ENCODE peak calls at places on chromosome 19, in four cellular contexts. One of them, this sample, is unnamed. For H3K9me2, the result is how much of the 10 kb centered on the place peaks cover.

GRCh38 chr19:55109527-55110291 is 7.7 kb downstream of the PPP1R12C start:
- DNase-seq in GM23248: no peak
- DNase-seq in GM23338: no peak
- DNase-seq in PC-3: no peak
- DNase-seq in this sample: peak

GRCh38 chr19:35327642-35328041 is 1.3 kb upstream of the CD22 start:
- DNase-seq in GM23248: no peak
- DNase-seq in GM23338: peak
- DNase-seq in PC-3: peak
- DNase-seq in this sample: no peak

GRCh38 chr19:29467824-29468401 is 57.9 kb upstream of the VSTM2B start:
- DNase-seq in GM23248: peak
- DNase-seq in PC-3: peak
- DNase-seq in GM23338: peak
- DNase-seq in this sample: peak

GRCh38 chr19:1648926-1649541 is 3.4 kb downstream of the TCF3 start:
- DNase-seq in GM23248: peak
- DNase-seq in GM23338: no peak
- DNase-seq in PC-3: no peak
- DNase-seq in this sample: no peak

GRCh38 chr19:58261968-58262921 is 16.5 kb upstream of the ZNF8 start:
- DNase-seq in PC-3: peak
- DNase-seq in GM23248: peak
- DNase-seq in GM23338: peak
- DNase-seq in this sample: no peak

GRCh38 chr19:19077103-19077502 is 13.3 kb downstream of the SLC25A42 start:
- DNase-seq in GM23338: no peak
- DNase-seq in GM23248: no peak
- DNase-seq in PC-3: no peak
- DNase-seq in this sample: no peak

GRCh38 chr19:48826606-48827020 is 9.7 kb downstream of the HSD17B14 start:
- DNase-seq in GM23248: no peak
- DNase-seq in GM23338: peak
- DNase-seq in PC-3: no peak
- DNase-seq in this sample: no peak

GRCh38 chr19:35717665-35718344 is at the start of gene KMT2B:
- DNase-seq in GM23248: no peak
- DNase-seq in GM23338: peak
- DNase-seq in PC-3: peak
- DNase-seq in this sample: peak

GRCh38 chr19:18656337-18657086 is 19.7 kb downstream of the KLHL26 start:
- DNase-seq in PC-3: no peak
- DNase-seq in GM23248: no peak
- DNase-seq in GM23338: no peak
- DNase-seq in this sample: no peak

GRCh38 chr19:2733930-2734588 is 5.8 kb downstream of the SLC39A3 start:
- DNase-seq in PC-3: no peak
- DNase-seq in GM23338: no peak
- DNase-seq in GM23248: no peak
- DNase-seq in this sample: no peak

GRCh38 chr19:9597027-9597426 is 12.7 kb upstream of the ZNF121 start:
- DNase-seq in PC-3: peak
- DNase-seq in GM23248: peak
- DNase-seq in GM23338: no peak
- DNase-seq in this sample: no peak

GRCh38 chr19:1636325-1637236 is 15.8 kb downstream of the TCF3 start:
- DNase-seq in GM23248: no peak
- DNase-seq in PC-3: no peak
- DNase-seq in GM23338: no peak
- DNase-seq in this sample: no peak

GRCh38 chr19:49400034-49400433 is 12.0 kb downstream of the KASH5 start:
- DNase-seq in GM23248: peak
- DNase-seq in GM23338: no peak
- DNase-seq in PC-3: no peak
- DNase-seq in this sample: no peak

GRCh38 chr19:8615813-8616596 is 5.5 kb upstream of the ADAMTS10 start:
- DNase-seq in GM23338: peak
- DNase-seq in GM23248: peak
- DNase-seq in PC-3: peak
- DNase-seq in this sample: peak

GRCh38 chr19:49820125-49820524 is 2.0 kb downstream of the MED25 start:
- DNase-seq in GM23338: no peak
- DNase-seq in PC-3: no peak
- DNase-seq in GM23248: no peak
- DNase-seq in this sample: no peak

GRCh38 chr19:11324748-11325389 is 14.6 kb downstream of the RAB3D start:
- DNase-seq in GM23248: no peak
- DNase-seq in PC-3: no peak
- DNase-seq in GM23338: no peak
- DNase-seq in this sample: peak

GRCh38 chr19:1171755-1172352 is 2.2 kb downstream of the SBNO2 start:
- DNase-seq in GM23338: no peak
- DNase-seq in GM23248: peak
- DNase-seq in PC-3: peak
- DNase-seq in this sample: no peak

GRCh38 chr19:48351341-48351752 is 12.4 kb downstream of the TMEM143 start:
- DNase-seq in GM23338: peak
- DNase-seq in GM23248: peak
- DNase-seq in PC-3: peak
- DNase-seq in this sample: peak

GRCh38 chr19:11190501-11190900 is 6.8 kb downstream of the KANK2 start:
- DNase-seq in GM23338: no peak
- DNase-seq in GM23248: no peak
- DNase-seq in PC-3: no peak
- DNase-seq in this sample: no peak

GRCh38 chr19:27793128-27793643 is 1419.8 kb downstream of the UQCRFS1 start:
- DNase-seq in PC-3: peak
- DNase-seq in GM23338: peak
- DNase-seq in GM23248: peak
- DNase-seq in this sample: peak

GRCh38 chr19:14106840-14107239 is 10.7 kb downstream of the PRKACA start:
- DNase-seq in PC-3: no peak
- DNase-seq in GM23248: no peak
- DNase-seq in GM23338: peak
- DNase-seq in this sample: no peak

GRCh38 chr19:10593820-10594637 is 6.9 kb upstream of the AP1M2 start:
- DNase-seq in PC-3: no peak
- DNase-seq in GM23248: no peak
- DNase-seq in GM23338: no peak
- DNase-seq in this sample: no peak

GRCh38 chr19:48501446-48501960 is 10.1 kb downstream of the LMTK3 start:
- DNase-seq in GM23338: peak
- DNase-seq in GM23248: no peak
- DNase-seq in PC-3: peak
- DNase-seq in this sample: no peak

GRCh38 chr19:14118165-14119051 is 846 bp upstream of the PRKACA start:
- DNase-seq in PC-3: no peak
- DNase-seq in GM23248: peak
- DNase-seq in GM23338: peak
- DNase-seq in this sample: peak

GRCh38 chr19:9981406-9982260 is 28.7 kb downstream of the COL5A3 start:
- DNase-seq in GM23248: peak
- DNase-seq in GM23338: no peak
- DNase-seq in PC-3: no peak
- DNase-seq in this sample: no peak

GRCh38 chr19:47247308-47247990 is 8.9 kb upstream of the CCDC9 start:
- DNase-seq in GM23338: peak
- DNase-seq in PC-3: peak
- DNase-seq in GM23248: peak
- DNase-seq in this sample: peak

GRCh38 chr19:9149976-9150375 is 9.8 kb downstream of the ZNF317 start:
- DNase-seq in PC-3: peak
- DNase-seq in GM23248: no peak
- DNase-seq in GM23338: no peak
- DNase-seq in this sample: no peak

GRCh38 chr19:43132696-43133095 is 50.2 kb upstream of the PSG2 start:
- DNase-seq in PC-3: peak
- DNase-seq in GM23338: no peak
- DNase-seq in GM23248: peak
- DNase-seq in this sample: no peak

GRCh38 chr19:11205939-11206570 is 8.7 kb upstream of the KANK2 start:
- DNase-seq in PC-3: no peak
- DNase-seq in GM23248: no peak
- DNase-seq in GM23338: no peak
- DNase-seq in this sample: no peak

GRCh38 chr19:34365463-34366401 is 736 bp downstream of the GPI start:
- DNase-seq in GM23248: peak
- DNase-seq in GM23338: peak
- DNase-seq in PC-3: peak
- DNase-seq in this sample: peak

GRCh38 chr19:45245334-45245787 is at the start of gene EXOC3L2:
- DNase-seq in PC-3: no peak
- DNase-seq in GM23248: no peak
- DNase-seq in GM23338: no peak
- DNase-seq in this sample: no peak

GRCh38 chr19:56811480-56811879 is 29.0 kb downstream of the PEG3 start:
- DNase-seq in PC-3: no peak
- DNase-seq in GM23248: no peak
- DNase-seq in GM23338: no peak
- DNase-seq in this sample: no peak

GRCh38 chr19:51124216-51124615 is 490 bp upstream of the SIGLEC9 start:
- DNase-seq in PC-3: no peak
- DNase-seq in GM23248: no peak
- DNase-seq in GM23338: no peak
- DNase-seq in this sample: no peak

GRCh38 chr19:51125421-51126075 is 842 bp downstream of the SIGLEC9 start:
- DNase-seq in PC-3: no peak
- DNase-seq in GM23338: no peak
- DNase-seq in GM23248: no peak
- DNase-seq in this sample: no peak

GRCh38 chr19:51122112-51122981 is 2.4 kb upstream of the SIGLEC9 start:
- DNase-seq in GM23248: peak
- DNase-seq in PC-3: no peak
- DNase-seq in GM23338: no peak
- DNase-seq in this sample: no peak

GRCh38 chr19:51124729-51125128 is at the start of gene SIGLEC9:
- DNase-seq in PC-3: no peak
- DNase-seq in GM23338: no peak
- DNase-seq in GM23248: no peak
- DNase-seq in this sample: no peak

DNA sequence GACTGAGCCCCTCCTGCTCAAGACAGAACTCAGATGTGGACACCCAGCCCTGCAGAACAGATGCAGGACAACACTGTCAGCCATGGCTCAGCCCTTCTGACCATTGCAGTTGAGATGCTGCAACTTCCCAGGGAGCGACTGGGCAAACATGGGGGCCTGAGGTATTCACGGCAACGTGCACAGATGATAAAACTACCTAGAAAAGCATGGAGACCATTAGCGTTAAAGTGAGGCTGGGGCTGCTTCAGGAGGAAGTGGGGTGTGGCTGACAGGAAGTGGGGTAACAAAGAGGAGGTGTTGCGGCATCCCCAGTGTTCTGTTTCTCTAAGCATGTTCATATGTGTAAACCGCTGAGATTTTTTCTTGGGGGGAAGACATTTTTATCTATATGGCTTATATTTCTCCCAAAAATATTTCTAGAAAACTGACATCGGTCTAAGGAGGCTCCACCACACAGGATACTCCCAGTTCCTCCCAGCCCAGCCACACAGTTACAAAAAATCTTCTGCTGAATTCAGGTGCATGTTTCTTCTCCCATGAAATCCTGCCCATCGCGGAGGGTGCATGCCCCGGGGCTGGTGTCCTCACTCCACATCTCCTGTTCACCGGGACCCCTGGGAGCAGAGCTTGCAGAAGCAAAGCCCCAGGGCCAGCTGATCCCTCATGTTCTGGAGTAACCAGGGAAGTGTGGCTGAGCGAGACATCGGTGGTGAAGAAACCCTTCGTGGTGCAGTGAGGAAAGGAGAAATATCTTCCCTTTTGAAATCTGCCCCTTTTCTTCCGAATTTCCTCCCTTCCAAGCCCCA is 1.1 kb upstream of the SIGLEC9 start:
- DNase-seq in GM23248: no peak
- DNase-seq in PC-3: no peak
- DNase-seq in GM23338: no peak
- DNase-seq in this sample: no peak
- TF ChIP-seq EZH2phosphoT487 in GM23248: no peak
- TF ChIP-seq EZH2phosphoT487 in PC-3: no peak
- TF ChIP-seq EZH2phosphoT487 in GM23338: no peak
- TF ChIP-seq EZH2phosphoT487 in this sample: no peak

DNA sequence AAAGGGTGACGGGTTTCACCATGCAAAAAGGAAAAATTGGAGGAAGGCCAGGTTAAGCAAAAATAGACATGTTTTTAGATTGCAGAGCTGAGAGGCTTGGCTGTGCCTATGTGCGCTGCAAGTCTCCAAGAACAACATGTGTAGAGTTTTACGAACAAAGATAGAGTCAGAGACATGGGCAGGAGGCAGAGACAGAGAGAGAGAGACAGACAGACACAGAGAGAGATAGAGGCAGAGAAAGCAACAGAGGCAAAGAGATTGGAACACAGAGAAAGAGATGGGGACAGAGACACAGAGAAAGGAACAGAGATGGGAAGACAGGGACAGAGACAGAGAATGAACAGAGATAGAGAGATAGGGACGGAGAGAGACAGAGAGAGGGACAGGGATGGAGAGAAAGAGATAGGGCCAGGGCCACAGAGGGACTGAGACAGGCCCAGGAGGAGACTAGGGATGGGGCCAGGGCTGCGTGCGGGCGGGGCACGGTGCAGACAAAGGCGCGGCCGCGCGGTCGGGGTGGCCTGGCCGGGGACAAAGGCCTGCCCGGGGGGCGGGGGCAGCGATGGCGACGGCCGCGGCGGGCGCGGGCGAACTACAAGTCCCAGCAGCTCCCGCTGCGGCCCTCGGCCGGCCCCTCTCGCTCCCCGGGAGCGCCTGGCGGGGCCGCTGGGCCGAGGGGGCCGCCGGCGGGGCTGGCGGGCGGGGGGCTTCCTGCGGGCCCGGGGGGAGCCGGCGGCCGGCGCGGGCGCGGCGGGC is at the start of gene ZNF358:
- DNase-seq in GM23338: peak
- DNase-seq in GM23248: peak
- DNase-seq in PC-3: peak
- DNase-seq in this sample: peak
- H3K9me2 ChIP-seq in GM23338: under half
- H3K9me2 ChIP-seq in GM23248: under half
- H3K9me2 ChIP-seq in PC-3: under half
- H3K9me2 ChIP-seq in this sample: under half

GRCh38 chr19:39140594-39140993 is 15.0 kb downstream of the PAK4 start:
- DNase-seq in GM23248: no peak
- DNase-seq in GM23338: no peak
- DNase-seq in PC-3: no peak
- DNase-seq in this sample: no peak
- TF ChIP-seq EZH2phosphoT487 in GM23248: no peak
- TF ChIP-seq EZH2phosphoT487 in GM23338: no peak
- TF ChIP-seq EZH2phosphoT487 in PC-3: no peak
- TF ChIP-seq EZH2phosphoT487 in this sample: no peak

DNA sequence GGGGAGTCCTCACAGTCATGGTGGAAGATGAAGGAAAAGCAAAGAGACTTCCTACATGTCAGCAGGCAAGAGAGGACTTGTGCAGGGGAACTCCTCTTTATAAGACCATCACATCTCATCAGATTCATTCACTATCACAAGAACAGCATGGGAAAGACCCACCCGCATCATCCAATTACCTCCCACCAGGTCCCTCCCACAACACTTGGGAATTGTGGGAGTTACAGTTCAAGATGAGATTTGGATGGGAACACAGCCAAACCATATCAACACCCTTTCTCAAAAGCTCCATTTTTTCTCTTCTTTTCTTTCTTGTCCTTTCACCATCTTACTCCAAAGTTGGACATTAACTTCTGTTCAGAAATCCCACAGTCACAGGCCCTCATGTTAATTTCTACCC is 4.7 kb upstream of the LRP3 start:
- DNase-seq in PC-3: no peak
- DNase-seq in GM23338: no peak
- DNase-seq in GM23248: no peak
- DNase-seq in this sample: no peak
- H3K9me2 ChIP-seq in PC-3: under half
- H3K9me2 ChIP-seq in GM23338: under half
- H3K9me2 ChIP-seq in GM23248: under half
- H3K9me2 ChIP-seq in this sample: under half